ENCODE peak calls at places on chromosomes 16 and 17, in four cellular contexts. S is HCT116, X is PC-9, D is neural progenitor cell. K is an unnamed sample.

GRCh38 chr17:49021095-49021767 is 24.0 kb downstream of the IGF2BP1 start:
- DNase-seq in X (no peak), D (no peak), S (no peak), K (no peak)

GRCh38 chr17:4536742-4537411 is 18.3 kb downstream of the MYBBP1A start:
- DNase-seq in D (no peak), X (no peak), S (no peak), K (no peak)

GRCh38 chr17:20116683-20117309 is 107.6 kb downstream of the SPECC1 start:
- DNase-seq in X (peak), D (peak), S (peak), K (no peak)

GRCh38 chr16:71460246-71460645 is 1.8 kb downstream of the ZNF23 start:
- DNase-seq in D (no peak), S (no peak), X (no peak), K (no peak)

GRCh38 chr16:78749745-78750268 is 650.4 kb downstream of the WWOX start:
- DNase-seq in X (no peak), D (no peak), S (no peak), K (peak)

GRCh38 chr17:77356109-77356689 is 215.4 kb downstream of the SEC14L1 start:
- DNase-seq in X (no peak), S (peak), D (no peak), K (no peak)

GRCh38 chr16:77330332-77331043 is 104.3 kb downstream of the ADAMTS18 start:
- DNase-seq in X (no peak), S (no peak), D (peak), K (no peak)

GRCh38 chr16:87570938-87571867 is 31.1 kb upstream of the JPH3 start:
- DNase-seq in S (peak), D (peak), X (peak), K (no peak)

GRCh38 chr17:50934672-50935200 is 68.6 kb upstream of the TOB1 start:
- DNase-seq in X (no peak), D (no peak), S (no peak), K (no peak)

GRCh38 chr16:49495151-49495566 is 121.6 kb downstream of the C16orf78 start:
- DNase-seq in S (no peak), X (no peak), D (no peak), K (no peak)

GRCh38 chr16:66168777-66169176 is 197.7 kb upstream of the CDH5 start:
- DNase-seq in S (no peak), X (no peak), D (no peak), K (no peak)

GRCh38 chr16:86494039-86494564 is 16.2 kb upstream of the FOXF1 start:
- DNase-seq in X (no peak), S (no peak), D (peak), K (no peak)

GRCh38 chr16:86495756-86496261 is 14.5 kb upstream of the FOXF1 start:
- DNase-seq in D (peak), X (no peak), S (no peak), K (no peak)

GRCh38 chr16:86496262-86496928 is 13.9 kb upstream of the FOXF1 start:
- DNase-seq in D (peak), X (no peak), S (no peak), K (no peak)

GRCh38 chr16:86494565-86495356 is 15.6 kb upstream of the FOXF1 start:
- DNase-seq in D (peak), S (no peak), X (no peak), K (no peak)

DNA sequence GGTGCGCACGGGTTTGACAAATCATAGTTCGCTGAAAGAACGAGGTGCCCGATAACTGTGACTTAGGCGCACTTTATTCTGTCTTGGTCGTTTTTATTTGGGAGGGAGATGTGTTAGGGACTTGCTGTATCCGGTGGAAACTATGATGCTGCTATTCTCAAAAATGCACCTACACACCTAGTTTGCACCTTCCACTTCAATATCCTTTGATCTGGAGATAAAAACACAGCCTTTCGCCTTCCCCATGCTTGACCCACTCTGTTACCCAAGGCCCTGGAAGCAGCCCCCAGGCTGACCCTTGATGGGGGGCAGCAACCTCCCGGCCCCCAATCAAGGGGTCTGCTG is 15.0 kb upstream of the FOXF1 start:
- DNase-seq in S (no peak), X (no peak), D (no peak), K (no peak)
- TF ChIP-seq EZH2 in S (no peak), X (no peak), D (no peak), K (no peak)

DNA sequence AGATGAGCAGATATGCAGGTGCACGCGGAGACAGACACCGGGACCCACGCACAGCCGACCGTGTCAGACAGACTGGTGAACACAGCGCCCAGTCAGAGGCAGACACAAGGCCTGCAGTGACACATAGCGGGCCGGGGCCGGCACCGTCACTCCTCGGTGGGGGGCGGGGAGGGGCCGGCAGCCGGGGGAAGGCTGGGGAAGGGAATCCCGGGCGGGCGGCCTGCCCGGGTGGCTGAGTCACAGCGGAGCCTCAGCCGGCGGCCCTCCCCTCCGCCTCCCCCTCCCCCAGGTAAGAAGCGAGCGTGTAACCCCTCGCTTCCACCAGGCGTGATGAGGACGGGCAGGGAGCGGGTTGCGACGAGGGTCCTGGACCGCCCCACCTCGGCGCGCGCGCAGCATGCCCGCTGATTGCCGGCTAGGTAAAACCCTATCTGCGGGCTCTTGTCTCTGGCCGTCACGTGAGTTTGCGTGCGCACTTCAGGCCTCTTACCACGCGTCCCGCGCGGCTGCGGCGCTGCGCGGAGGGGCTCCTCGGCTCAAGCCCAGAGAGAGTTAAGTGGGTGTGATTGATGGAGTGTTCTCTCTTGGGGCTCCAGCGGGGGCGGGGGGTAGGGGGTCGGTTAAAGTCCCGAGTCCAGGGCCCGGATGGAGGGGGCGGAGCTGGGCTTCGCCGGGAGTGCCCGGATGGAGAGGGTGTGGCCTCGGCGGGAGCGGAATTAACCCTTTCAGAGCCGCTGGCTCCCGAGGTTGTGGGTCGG is 7.8 kb downstream of the KDM6B start:
- DNase-seq in S (peak), D (peak), X (peak), K (no peak)
- TF ChIP-seq EZH2 in S (no peak), D (no peak), X (no peak), K (no peak)

GRCh38 chr16:54291107-54291980 is 4.8 kb upstream of the IRX3 start:
- DNase-seq in D (peak), X (no peak), S (no peak), K (no peak)
- TF ChIP-seq EZH2 in D (peak), X (no peak), S (no peak), K (no peak)

DNA sequence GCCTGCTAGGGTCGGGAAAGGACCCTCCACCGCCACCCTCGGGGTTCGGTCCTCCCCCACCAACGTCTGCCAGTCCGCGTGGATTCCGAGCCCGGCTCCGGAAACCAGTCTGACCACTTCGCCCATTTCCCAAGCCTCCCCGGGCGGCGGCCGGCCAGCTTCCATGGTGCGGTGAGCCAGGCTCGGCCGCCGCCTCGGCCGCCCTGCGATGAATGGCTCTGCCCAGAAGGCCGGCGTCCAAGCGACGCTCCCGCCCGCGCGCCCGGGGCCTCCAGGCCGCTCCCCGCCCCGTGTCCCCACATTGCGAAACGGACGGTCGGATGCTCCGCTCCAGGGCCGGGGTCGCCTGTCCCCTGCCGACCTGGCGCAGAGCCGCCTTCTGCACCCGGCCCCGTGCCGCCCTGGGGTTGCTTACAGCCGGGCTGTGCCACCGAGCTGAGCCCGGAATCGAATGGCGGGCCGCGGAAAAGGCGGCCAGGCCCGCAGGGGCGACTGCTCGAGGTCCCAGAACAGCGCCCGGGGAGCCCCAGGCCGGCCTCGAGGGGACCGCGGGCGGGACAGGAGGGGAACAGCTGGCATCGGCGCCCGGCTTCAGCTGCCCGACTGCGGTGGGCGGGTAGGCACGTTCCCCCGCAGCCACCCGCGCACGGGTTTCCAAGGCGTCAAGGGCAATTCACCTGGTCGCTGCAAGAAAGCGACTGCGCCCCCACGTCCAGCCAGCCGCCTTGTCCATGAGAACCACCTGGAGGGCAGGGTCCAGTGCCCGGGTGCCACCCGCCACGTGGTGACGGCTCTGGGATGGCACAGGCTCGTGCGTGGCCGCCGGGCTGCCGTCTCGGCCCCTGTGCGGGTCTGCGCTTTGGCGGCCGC is 18.3 kb upstream of the CBX8 start:
- DNase-seq in X (peak), S (no peak), D (peak), K (no peak)
- TF ChIP-seq EZH2 in X (no peak), S (no peak), D (peak), K (peak)

GRCh38 chr17:81002013-81002384 is 10.4 kb downstream of the CHMP6 start:
- DNase-seq in X (no peak), S (no peak), D (no peak), K (no peak)

GRCh38 chr17:81002409-81003361 is 11.0 kb downstream of the CHMP6 start:
- DNase-seq in X (peak), S (no peak), D (no peak), K (no peak)

GRCh38 chr17:81008140-81008539 is 16.5 kb downstream of the CHMP6 start:
- DNase-seq in X (no peak), D (no peak), S (no peak), K (no peak)

GRCh38 chr17:81003711-81004335 is 12.2 kb downstream of the CHMP6 start:
- DNase-seq in X (no peak), S (no peak), D (peak), K (no peak)

DNA sequence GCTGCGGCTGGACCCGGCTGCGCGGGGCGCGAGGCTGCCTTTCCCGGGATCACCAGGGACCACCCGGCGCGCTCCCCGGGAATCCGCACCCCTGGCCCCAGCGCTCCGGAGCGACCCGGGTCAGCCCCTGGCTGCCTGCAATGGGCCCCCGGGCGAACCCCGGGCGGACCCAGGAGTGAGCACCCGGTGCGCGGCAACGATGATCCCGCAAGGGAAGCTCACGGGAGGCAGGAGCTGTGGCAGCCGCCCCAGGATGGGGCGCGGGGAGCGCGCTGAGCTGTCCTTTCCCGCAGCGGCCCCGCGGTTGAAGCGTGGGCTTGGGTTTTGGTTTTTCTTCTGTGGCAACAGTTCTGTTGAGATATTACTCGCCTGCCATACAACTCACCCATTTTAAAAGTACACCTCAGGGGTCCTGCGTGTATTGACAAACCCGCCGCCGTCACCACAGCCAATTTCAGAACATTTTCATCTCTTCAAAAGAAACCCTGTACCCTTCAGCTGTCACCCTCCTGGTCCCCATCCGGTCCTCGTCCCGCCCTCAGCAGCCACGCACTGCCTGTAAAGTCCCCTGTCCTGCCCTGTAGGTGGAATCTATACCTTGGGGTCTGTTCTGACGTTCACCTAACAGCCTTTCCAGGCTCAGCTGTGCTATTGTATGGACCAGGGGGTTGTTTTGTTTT is 12.8 kb downstream of the CHMP6 start:
- DNase-seq in X (no peak), S (no peak), D (peak), K (no peak)
- TF ChIP-seq EZH2 in X (no peak), S (peak), D (peak), K (no peak)

GRCh38 chr16:55655709-55656694 is at the start of gene SLC6A2:
- DNase-seq in D (peak), S (no peak), X (no peak), K (no peak)
- TF ChIP-seq EZH2 in D (peak), S (no peak), X (no peak), K (no peak)